ENCODE peak calls at places on chromosomes 6 and 20, in five cellular contexts. F is activated T-helper 1 cell treated with anti-CD3 and anti-CD28 coated beads, Interleukin-12 subunit alpha, Interleukin-12 subunit beta, Interleukin-2, Interleukin-4 antibody, amounts not matched to agents 30 ng/mL and 10 ng/mL and 1 ng/mL, durations not matched to agents 14 hours and 24 hours and 36 hours; C is stimulated activated CD4-positive, alpha-beta T cell treated with anti-CD3 and anti-CD28 coated beads, Interleukin-1b, Interleukin-23, amount 100 ng/mL, for 1 hour; P is EL; D is NCI-H1105 treated with DMSO at 0.1 percent for 48 hours. R is an unnamed sample.

GRCh38 chr6:159041181-159041580 is 3.6 kb downstream of the TAGAP start:
- DNase-seq in F (no peak), P (no peak), D (no peak), C (no peak), R (no peak)

GRCh38 chr6:113842165-113842564 is 15.0 kb upstream of the MARCKS start:
- DNase-seq in F (no peak), P (peak; percentile 64), C (no peak), D (no peak), R (no peak)

GRCh38 chr20:49424536-49424935 is 57.9 kb downstream of the KCNB1 start:
- DNase-seq in F (no peak), C (no peak), D (peak; percentile 41), P (peak; percentile 59), R (peak; percentile 77)

GRCh38 chr6:3750324-3751018 is 1.0 kb downstream of the PXDC1 start:
- DNase-seq in F (no peak), C (no peak), D (peak; percentile 23), P (peak; percentile 82), R (peak; percentile 18)

GRCh38 chr6:16322666-16323312 is 84.4 kb downstream of the GMPR start:
- DNase-seq in P (peak; percentile 93), F (peak; percentile 82), D (peak; percentile 8), C (peak; percentile 39), R (peak; percentile 61)

GRCh38 chr6:147203311-147204059 is 732 bp upstream of the STXBP5 start:
- DNase-seq in C (peak; percentile 40), F (peak; percentile 64), D (peak; percentile 86), P (peak; percentile 81), R (peak; percentile 25)

GRCh38 chr20:41376349-41376748 is 9.7 kb upstream of the EMILIN3 start:
- DNase-seq in F (no peak), D (no peak), P (no peak), C (no peak), R (no peak)

GRCh38 chr6:30626484-30627366 is at the start of gene ATAT1:
- DNase-seq in P (peak; percentile 81), C (peak; percentile 82), F (peak; percentile 84), D (peak; percentile 82), R (peak; percentile 82)

GRCh38 chr20:31693987-31694661 is 28.5 kb downstream of the BCL2L1 start:
- DNase-seq in F (no peak), P (no peak), D (peak; percentile 23), C (no peak), R (peak; percentile 78)

GRCh38 chr6:70668499-70668812 is 773 bp downstream of the SMAP1 start:
- DNase-seq in D (peak; percentile 60), C (no peak), F (no peak), P (peak; percentile 60), R (peak; percentile 74)

GRCh38 chr6:40723967-40724366 is 136.8 kb upstream of the LRFN2 start:
- DNase-seq in D (no peak), P (peak; percentile 49), F (no peak), C (no peak), R (no peak)

GRCh38 chr6:81636930-81637568 is 115.4 kb downstream of the TENT5A start:
- DNase-seq in F (no peak), C (no peak), D (no peak), P (peak; percentile 13), R (no peak)

GRCh38 chr6:68108243-68108835 is 526.7 kb upstream of the ADGRB3 start:
- DNase-seq in F (no peak), P (no peak), C (no peak), D (no peak), R (no peak)

GRCh38 chr6:40276176-40276575 is 311.0 kb downstream of the LRFN2 start:
- DNase-seq in F (no peak), D (no peak), P (no peak), C (no peak), R (no peak)

GRCh38 chr6:137370871-137371633 is 123.1 kb downstream of the OLIG3 start:
- DNase-seq in C (no peak), F (no peak), P (peak; percentile 6), D (no peak), R (no peak)

GRCh38 chr20:46306743-46307138 is 1.6 kb downstream of the CDH22 start:
- DNase-seq in D (no peak), F (no peak), C (no peak), P (no peak), R (no peak)

GRCh38 chr6:33851959-33852358 is 48.2 kb upstream of the MLN start:
- DNase-seq in D (no peak), F (no peak), P (peak; percentile 20), C (no peak), R (peak; percentile 36)

GRCh38 chr6:119205911-119206617 is 127.6 kb upstream of the FAM184A start:
- DNase-seq in C (no peak), D (no peak), F (no peak), P (no peak), R (no peak)

GRCh38 chr6:34318492-34319470 is 70.0 kb upstream of the SMIM29 start:
- DNase-seq in P (no peak), C (no peak), F (no peak), D (no peak), R (no peak)

GRCh38 chr6:168939771-168940170 is 313.9 kb downstream of the THBS2 start:
- DNase-seq in D (no peak), F (no peak), P (no peak), C (no peak), R (no peak)

GRCh38 chr6:108798672-108799355 is 49.4 kb upstream of the ARMC2 start:
- DNase-seq in C (no peak), D (no peak), F (peak; percentile 43), P (no peak), R (no peak)

GRCh38 chr6:80142586-80142985 is 36.1 kb downstream of the BCKDHB start:
- DNase-seq in F (no peak), P (no peak), D (no peak), C (no peak), R (no peak)

GRCh38 chr6:119129968-119130484 is 51.6 kb upstream of the FAM184A start:
- DNase-seq in C (no peak), P (peak; percentile 67), D (no peak), F (no peak), R (no peak)

GRCh38 chr20:62837790-62838458 is 21.1 kb downstream of the COL9A3 start:
- DNase-seq in C (no peak), D (peak; percentile 56), P (peak; percentile 35), F (no peak), R (peak; percentile 35)

GRCh38 chr6:95866732-95867131 is 149.0 kb upstream of the FUT9 start:
- DNase-seq in C (no peak), D (peak; percentile 31), P (no peak), F (no peak), R (no peak)

GRCh38 chr20:5745416-5745968 is 4.7 kb upstream of the SHLD1 start:
- DNase-seq in F (no peak), P (no peak), D (no peak), C (no peak), R (no peak)

GRCh38 chr6:46390153-46390876 is 100.9 kb downstream of the RCAN2 start:
- DNase-seq in F (no peak), C (no peak), P (no peak), D (no peak), R (no peak)

R was measured in COR-L47.